ENCODE peak calls at places on chromosomes 3 and 15, in four cellular contexts. C, Y, V and M are unnamed samples.

GRCh38 chr3:39196671-39197446 is 4.5 kb upstream of the XIRP1 start:
- DNase-seq in C (no peak), V (no peak), Y (no peak), M (no peak)

GRCh38 chr3:123025642-123026521 is 1.7 kb downstream of the SEMA5B start:
- DNase-seq in V (peak), C (no peak), Y (no peak), M (peak)

GRCh38 chr3:45021936-45022335 is 4.2 kb upstream of the CLEC3B start:
- DNase-seq in C (no peak), Y (no peak), V (no peak), M (no peak)

GRCh38 chr15:74306801-74307217 is 60.6 kb downstream of the CYP11A1 start:
- DNase-seq in C (no peak), V (no peak), Y (no peak), M (no peak)

GRCh38 chr3:42014949-42015533 is 53.1 kb upstream of the ULK4 start:
- DNase-seq in V (peak), Y (peak), C (peak), M (peak)

GRCh38 chr3:139653582-139653981 is 24.2 kb downstream of the NMNAT3 start:
- DNase-seq in V (no peak), C (no peak), Y (no peak), M (no peak)

GRCh38 chr15:97875513-97876285 is 84.8 kb upstream of the ARRDC4 start:
- DNase-seq in Y (no peak), C (no peak), V (no peak), M (no peak)

GRCh38 chr3:85342915-85343314 is 384.1 kb downstream of the CADM2 start:
- DNase-seq in C (no peak), V (no peak), Y (no peak), M (no peak)